ENCODE peak calls at places on chromosomes 3 and 15, in four cellular contexts. S, C, X and M are unnamed samples.
A peak's percentile ranks its signal among the peaks of the same experiment; 100 is the strongest.

GRCh38 chr15:42796955-42797779 is 60.2 kb upstream of the CDAN1 start:
- DNase-seq in S (no peak), C (no peak), X (no peak), M (no peak)

GRCh38 chr3:23219117-23219516 is 16.0 kb downstream of the UBE2E2 start:
- DNase-seq in S (no peak), C (no peak), X (no peak), M (no peak)

GRCh38 chr3:59131016-59131771 is 81.4 kb upstream of the CFAP20DC start:
- DNase-seq in S (no peak), C (no peak), X (no peak), M (no peak)

GRCh38 chr15:90097475-90097874 is 4.8 kb downstream of the IDH2 start:
- DNase-seq in S (peak; percentile 71), C (peak; percentile 66), X (no peak), M (no peak)

GRCh38 chr3:186209810-186210752 is 101.2 kb upstream of the ETV5 start:
- DNase-seq in S (no peak), C (peak; percentile 47), X (no peak), M (no peak)

GRCh38 chr3:56197259-56197965 is 270.9 kb downstream of the ERC2 start:
- DNase-seq in S (no peak), C (no peak), X (no peak), M (no peak)

GRCh38 chr3:150635526-150635925 is 32.4 kb downstream of the SELENOT start:
- DNase-seq in S (peak; percentile 51), C (peak; percentile 56), X (no peak), M (no peak)

GRCh38 chr3:134376385-134376765 is 2.1 kb upstream of the AMOTL2 start:
- DNase-seq in S (no peak), C (no peak), X (no peak), M (no peak)

GRCh38 chr3:58419782-58420512 is 13.7 kb downstream of the PDHB start:
- DNase-seq in S (peak; percentile 35), C (peak; percentile 35), X (no peak), M (no peak)

GRCh38 chr3:186526256-186526606 is 17.9 kb downstream of the CRYGS start:
- DNase-seq in S (no peak), C (no peak), X (no peak), M (no peak)

GRCh38 chr15:70101459-70102113 is 3.9 kb upstream of the TLE3 start:
- DNase-seq in S (no peak), C (no peak), X (peak; percentile 13), M (no peak)

GRCh38 chr3:128173849-128174248 is 20.6 kb downstream of the EEFSEC start:
- DNase-seq in S (no peak), C (no peak), X (no peak), M (no peak)

GRCh38 chr3:126546013-126546412 is 12.7 kb downstream of the C3orf22 start:
- DNase-seq in S (no peak), C (no peak), X (no peak), M (no peak)

GRCh38 chr3:195556390-195556789 is 13.3 kb upstream of the PPP1R2 start:
- DNase-seq in S (peak; percentile 32), C (no peak), X (no peak), M (no peak)

GRCh38 chr3:28745436-28745835 is 396.8 kb upstream of the AZI2 start:
- DNase-seq in S (no peak), C (no peak), X (no peak), M (no peak)

GRCh38 chr3:32423956-32424558 is 32.4 kb downstream of the CMTM7 start:
- DNase-seq in S (no peak), C (no peak), X (no peak), M (no peak)

GRCh38 chr3:18987862-18988447 is 160.4 kb upstream of the KCNH8 start:
- DNase-seq in S (no peak), C (no peak), X (no peak), M (no peak)

GRCh38 chr3:197456271-197457091 is 99.3 kb downstream of the BDH1 start:
- DNase-seq in S (peak; percentile 64), C (peak; percentile 78), X (peak; percentile 37), M (no peak)

GRCh38 chr3:38264307-38264706 is 1.3 kb upstream of the SLC22A13 start:
- DNase-seq in S (no peak), C (peak; percentile 2), X (no peak), M (no peak)

GRCh38 chr15:38651328-38652038 is 86.9 kb upstream of the RASGRP1 start:
- DNase-seq in S (no peak), C (no peak), X (no peak), M (no peak)

GRCh38 chr3:52002768-52003167 is 7.1 kb upstream of the RPL29 start:
- DNase-seq in S (no peak), C (no peak), X (no peak), M (no peak)

GRCh38 chr3:4228295-4228694 is 74.9 kb upstream of the SETMAR start:
- DNase-seq in S (no peak), C (no peak), X (no peak), M (no peak)

GRCh38 chr15:92733090-92733933 is 77.7 kb upstream of the FAM174B start:
- DNase-seq in S (peak; percentile 48), C (no peak), X (no peak), M (no peak)

GRCh38 chr15:27028836-27029482 is 58.0 kb downstream of the GABRG3 start:
- DNase-seq in S (no peak), C (no peak), X (no peak), M (no peak)

GRCh38 chr3:158520433-158520832 is 50.6 kb upstream of the MLF1 start:
- DNase-seq in S (no peak), C (no peak), X (no peak), M (no peak)

GRCh38 chr15:31377030-31377429 is 50.4 kb downstream of the KLF13 start:
- DNase-seq in S (no peak), C (no peak), X (no peak), M (no peak)
- TF ChIP-seq CTCF in S (no peak), C (no peak), X (no peak), M (no peak)

GRCh38 chr3:141302364-141303141 is 65.8 kb upstream of the ZBTB38 start:
- DNase-seq in S (no peak), C (peak; percentile 29), X (no peak), M (no peak)
- TF ChIP-seq CTCF in S (no peak), C (no peak), X (no peak), M (no peak)

GRCh38 chr3:43153189-43154083 is 47.6 kb upstream of the POMGNT2 start:
- DNase-seq in S (no peak), C (no peak), X (no peak), M (no peak)
- TF ChIP-seq CTCF in S (no peak), C (no peak), X (no peak), M (no peak)

GRCh38 chr15:22838292-22839042 is at the start of gene NIPA2:
- DNase-seq in S (peak; percentile 96), C (peak; percentile 98), X (peak; percentile 91), M (peak; percentile 71)
- TF ChIP-seq CTCF in S (no peak), C (no peak), X (peak; percentile 8), M (no peak)

DNA sequence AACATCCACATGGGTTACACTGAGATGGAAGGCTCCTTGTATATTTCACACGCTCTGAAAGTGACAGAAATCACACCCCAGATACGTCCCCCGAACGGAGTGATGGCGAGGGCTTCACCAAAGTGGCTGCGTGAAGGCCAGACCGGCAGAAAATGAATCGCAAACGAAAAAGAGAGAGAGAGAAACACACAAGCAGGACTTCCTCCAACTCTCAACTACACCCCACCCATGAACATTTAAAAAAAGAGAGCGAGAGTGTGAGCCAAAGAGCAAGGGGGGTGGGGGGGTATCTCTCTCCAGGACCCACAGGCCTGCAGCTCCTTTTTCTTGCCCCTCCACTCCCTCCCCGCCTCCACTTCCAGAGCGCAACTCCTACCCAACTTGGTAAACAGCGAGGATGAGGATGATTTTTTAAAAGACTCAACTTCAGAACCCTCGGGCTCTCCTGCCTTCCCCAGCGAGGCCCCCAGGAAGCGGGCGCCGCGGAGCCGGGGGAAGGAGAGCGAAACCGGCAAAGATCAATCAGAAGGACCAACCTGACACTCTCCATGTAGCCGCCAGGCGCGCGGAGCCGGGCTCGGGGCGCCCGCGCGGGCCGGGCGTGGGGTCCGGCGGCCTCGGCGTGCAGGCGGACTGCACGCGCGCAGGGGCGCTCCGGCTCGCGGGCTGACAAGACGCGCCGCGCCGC is 519.1 kb downstream of the FOXP1 start:
- DNase-seq in S (peak; percentile 51), C (peak; percentile 50), X (no peak), M (no peak)
- TF ChIP-seq CTCF in S (no peak), C (no peak), X (peak; percentile 18), M (no peak)